ENCODE peak calls at places on chromosomes 16 and 17, in ten cellular contexts. S, F, L, Z, B, V, D, T, X and C are unnamed samples.

GRCh38 chr16:81806696-81807095 is 27.6 kb downstream of the PLCG2 start:
- DNase-seq in F (no peak), V (no peak), T (no peak), S (no peak), L (no peak), X (no peak), B (no peak), D (no peak), Z (no peak), C (no peak)

GRCh38 chr16:31453255-31454204 is 5.8 kb upstream of the ARMC5 start:
- DNase-seq in S (no peak), B (no peak), D (no peak), F (no peak), V (no peak), L (no peak), T (no peak), X (no peak), Z (no peak), C (no peak)

GRCh38 chr16:4537376-4538066 is 1.1 kb downstream of the CDIP1 start:
- DNase-seq in V (no peak), B (no peak), Z (no peak), S (no peak), X (no peak), D (no peak), T (no peak), L (no peak), F (peak), C (peak)

GRCh38 chr17:81512984-81513668 is 527 bp upstream of the ACTG1 start:
- DNase-seq in D (no peak), L (peak), T (peak), F (peak), X (peak), S (no peak), B (no peak), V (peak), Z (no peak), C (peak)

GRCh38 chr17:8060274-8060673 is 21.4 kb downstream of the ALOX15B start:
- DNase-seq in Z (peak), T (peak), L (peak), V (peak), F (peak), D (peak), X (peak), B (no peak), S (no peak), C (peak)

GRCh38 chr17:64787921-64788271 is 125.8 kb upstream of the SMURF2 start:
- DNase-seq in B (no peak), D (no peak), Z (no peak), F (no peak), V (no peak), X (no peak), L (no peak), S (no peak), T (no peak), C (no peak)

GRCh38 chr16:14286381-14287230 is 215.5 kb downstream of the MRTFB start:
- DNase-seq in X (no peak), Z (peak), B (no peak), D (peak), T (no peak), L (no peak), S (no peak), V (no peak), F (no peak), C (peak)

GRCh38 chr17:2707721-2708584 is 3.6 kb downstream of the CLUH start:
- DNase-seq in T (no peak), D (peak), L (no peak), X (no peak), F (no peak), S (no peak), Z (peak), V (no peak), B (no peak), C (no peak)

GRCh38 chr17:58630883-58631522 is 60.8 kb downstream of the TEX14 start:
- DNase-seq in S (no peak), Z (no peak), D (no peak), F (peak), L (peak), V (no peak), B (no peak), T (no peak), X (peak), C (no peak)

GRCh38 chr17:79414520-79415065 is 196.3 kb downstream of the RBFOX3 start:
- DNase-seq in L (no peak), X (no peak), V (no peak), T (no peak), B (no peak), D (no peak), Z (no peak), S (no peak), F (no peak), C (no peak)

GRCh38 chr16:27364493-27365141 is 37.4 kb upstream of the IL21R start:
- DNase-seq in L (no peak), V (no peak), B (no peak), F (no peak), T (no peak), X (no peak), Z (no peak), D (no peak), S (no peak), C (no peak)

GRCh38 chr17:65584604-65585521 is 23.4 kb upstream of the AXIN2 start:
- DNase-seq in L (no peak), S (no peak), F (no peak), T (no peak), D (no peak), B (no peak), Z (no peak), X (no peak), V (no peak), C (no peak)

GRCh38 chr17:50909765-50910661 is 43.9 kb upstream of the TOB1 start:
- DNase-seq in X (peak), L (no peak), D (no peak), T (no peak), V (peak), B (no peak), F (no peak), S (peak), Z (no peak), C (no peak)

GRCh38 chr17:14061666-14062560 is 7.4 kb upstream of the COX10 start:
- DNase-seq in F (no peak), V (no peak), L (no peak), T (no peak), B (no peak), S (no peak), X (no peak), D (peak), Z (no peak), C (no peak)

GRCh38 chr17:45314761-45315549 is 1.9 kb downstream of the MAP3K14 start:
- DNase-seq in D (no peak), T (no peak), L (no peak), Z (peak), F (no peak), S (no peak), B (no peak), V (no peak), X (no peak), C (peak)

GRCh38 chr17:55420776-55421178 is 858 bp downstream of the MMD start:
- DNase-seq in L (peak), V (peak), T (no peak), F (peak), Z (peak), D (no peak), S (peak), X (peak), B (no peak), C (peak)

GRCh38 chr16:88369447-88370008 is 13.2 kb upstream of the ZNF469 start:
- DNase-seq in L (no peak), B (no peak), Z (no peak), T (no peak), F (no peak), D (no peak), S (no peak), V (no peak), X (no peak), C (no peak)

GRCh38 chr17:13024033-13024432 is 6.2 kb upstream of the ELAC2 start:
- DNase-seq in L (no peak), S (no peak), B (no peak), F (no peak), D (no peak), V (no peak), T (no peak), Z (no peak), X (no peak), C (no peak)

GRCh38 chr16:27313422-27314160 is at the start of gene IL4R:
- DNase-seq in B (peak), V (peak), Z (peak), F (peak), L (peak), D (peak), T (no peak), X (peak), S (peak), C (peak)